ENCODE peak calls at places on chromosomes 13 and 19, in nine cellular contexts. D is GM10248; O is esophagus squamous epithelium; M is progenitor cell of endocrine pancreas; B is effector memory CD4-positive, alpha-beta T cell; I is LHCN-M2; J is retinal pigment epithelial cell; S is mucosa of descending colon; R is type B pancreatic cell. Z is an unnamed sample.

GRCh38 chr19:18208098-18208951 is 4.5 kb upstream of the RAB3A start:
- DNase-seq in D (peak; percentile 61), O (no peak), M (no peak), B (no peak), I (peak; percentile 86), J (no peak), S (peak; percentile 56), R (no peak), Z (peak; percentile 48)

GRCh38 chr13:21443171-21443570 is 15.9 kb downstream of the ZDHHC20 start:
- DNase-seq in D (no peak), O (no peak), M (no peak), B (no peak), I (no peak), J (no peak), S (no peak), R (no peak), Z (no peak)

GRCh38 chr13:99959127-99959529 is 12.4 kb downstream of the ZIC5 start:
- DNase-seq in D (no peak), O (no peak), M (no peak), B (no peak), I (no peak), J (no peak), S (no peak), R (no peak), Z (no peak)

GRCh38 chr13:48535791-48536190 is 2.9 kb upstream of the RCBTB2 start:
- DNase-seq in D (no peak), O (no peak), M (no peak), B (no peak), I (no peak), J (no peak), S (no peak), R (no peak), Z (no peak)

GRCh38 chr13:98998831-98999634 is 21.2 kb upstream of the DOCK9 start:
- DNase-seq in D (no peak), O (no peak), M (no peak), B (peak; percentile 22), I (peak; percentile 58), J (no peak), S (no peak), R (no peak), Z (no peak)

GRCh38 chr19:3266792-3267469 is 42.5 kb downstream of the CELF5 start:
- DNase-seq in D (no peak), O (no peak), M (no peak), B (no peak), I (no peak), J (no peak), S (no peak), R (no peak), Z (no peak)

GRCh38 chr19:1237027-1237659 is 662 bp downstream of the CBARP start:
- DNase-seq in D (no peak), O (no peak), M (no peak), B (no peak), I (no peak), J (no peak), S (no peak), R (no peak), Z (peak; percentile 34)

GRCh38 chr19:37855098-37855497 is 51.3 kb downstream of the WDR87 start:
- DNase-seq in D (peak; percentile 40), O (no peak), M (no peak), B (no peak), I (no peak), J (peak; percentile 13), S (peak; percentile 5), R (peak; percentile 70), Z (peak; percentile 39)

GRCh38 chr19:55418185-55418584 is 10.6 kb upstream of the UBE2S start:
- DNase-seq in D (peak; percentile 71), O (no peak), M (peak; percentile 54), B (peak; percentile 17), I (peak; percentile 75), J (peak; percentile 65), S (peak; percentile 80), R (no peak), Z (peak; percentile 73)

GRCh38 chr19:48635966-48636858 is 967 bp downstream of the DBP start:
- DNase-seq in D (no peak), O (no peak), M (no peak), B (no peak), I (no peak), J (no peak), S (peak; percentile 73), R (no peak), Z (peak; percentile 72)

GRCh38 chr13:47004022-47004421 is 107.2 kb upstream of the HTR2A start:
- DNase-seq in D (no peak), O (no peak), M (no peak), B (no peak), I (peak; percentile 36), J (no peak), S (no peak), R (no peak), Z (no peak)

GRCh38 chr13:44906758-44907157 is 82.5 kb downstream of the NUFIP1 start:
- DNase-seq in D (no peak), O (no peak), M (no peak), B (no peak), I (peak; percentile 26), J (peak; percentile 69), S (peak; percentile 26), R (no peak), Z (no peak)

GRCh38 chr13:72448082-72448481 is 279.3 kb downstream of the MZT1 start:
- DNase-seq in D (no peak), O (no peak), M (no peak), B (no peak), I (no peak), J (no peak), S (no peak), R (no peak), Z (no peak)

GRCh38 chr19:19160489-19161035 is 9.5 kb downstream of the MEF2B start:
- DNase-seq in D (peak; percentile 79), O (no peak), M (no peak), B (no peak), I (no peak), J (no peak), S (no peak), R (no peak), Z (no peak)

GRCh38 chr19:45553464-45553863 is 31.1 kb downstream of the OPA3 start:
- DNase-seq in D (no peak), O (no peak), M (peak; percentile 60), B (no peak), I (no peak), J (no peak), S (peak; percentile 70), R (no peak), Z (peak; percentile 69)

GRCh38 chr13:77325371-77325941 is 1.4 kb downstream of the MYCBP2 start:
- DNase-seq in D (peak; percentile 31), O (no peak), M (no peak), B (no peak), I (peak; percentile 17), J (no peak), S (no peak), R (no peak), Z (no peak)

Z was measured in colonic mucosa.